ENCODE peak calls at places on chromosomes 1 and 21, in six cellular contexts. T, Y, S, Z, C and K are unnamed samples.

GRCh38 chr1:170530972-170531757 is 801 bp upstream of the GORAB start:
- DNase-seq in T (no peak), Y (no peak), S (no peak), Z (no peak), C (no peak), K (no peak)

GRCh38 chr1:113283914-113284313 is 106.4 kb upstream of the MAGI3 start:
- DNase-seq in T (no peak), Y (no peak), S (no peak), Z (no peak), C (no peak), K (no peak)

GRCh38 chr1:22557341-22557950 is 5.8 kb upstream of the EPHA8 start:
- DNase-seq in T (no peak), Y (no peak), S (no peak), Z (no peak), C (no peak), K (no peak)

GRCh38 chr1:167722152-167722869 is 529 bp downstream of the MPZL1 start:
- DNase-seq in T (no peak), Y (peak; percentile 5), S (no peak), Z (no peak), C (no peak), K (no peak)

GRCh38 chr1:43241352-43241953 is 28.3 kb upstream of the TMEM125 start:
- DNase-seq in T (no peak), Y (no peak), S (no peak), Z (no peak), C (no peak), K (no peak)

GRCh38 chr1:198936371-198937083 is 297.7 kb downstream of the PTPRC start:
- DNase-seq in T (no peak), Y (no peak), S (no peak), Z (no peak), C (no peak), K (no peak)

GRCh38 chr21:34306246-34306645 is 57.6 kb upstream of the KCNE2 start:
- DNase-seq in T (no peak), Y (no peak), S (no peak), Z (no peak), C (no peak), K (no peak)

GRCh38 chr21:30146558-30147282 is 19.9 kb downstream of the CLDN17 start:
- DNase-seq in T (no peak), Y (no peak), S (no peak), Z (no peak), C (no peak), K (no peak)

GRCh38 chr21:35400233-35400939 is 351.3 kb upstream of the RUNX1 start:
- DNase-seq in T (no peak), Y (no peak), S (peak; percentile 29), Z (peak; percentile 8), C (no peak), K (no peak)

GRCh38 chr1:223479718-223480425 is 86.7 kb downstream of the CCDC185 start:
- DNase-seq in T (no peak), Y (no peak), S (no peak), Z (no peak), C (no peak), K (no peak)

GRCh38 chr1:205981257-205981656 is 21.9 kb downstream of the RAB7B start:
- DNase-seq in T (no peak), Y (no peak), S (no peak), Z (no peak), C (no peak), K (no peak)

GRCh38 chr1:236893626-236894545 is 98.8 kb downstream of the MTR start:
- DNase-seq in T (no peak), Y (no peak), S (no peak), Z (no peak), C (no peak), K (no peak)

GRCh38 chr21:42538479-42539275 is 25.0 kb downstream of the SLC37A1 start:
- DNase-seq in T (no peak), Y (no peak), S (no peak), Z (no peak), C (no peak), K (no peak)

GRCh38 chr1:84936116-84936810 is 43.3 kb upstream of the LPAR3 start:
- DNase-seq in T (no peak), Y (no peak), S (no peak), Z (peak; percentile 7), C (no peak), K (no peak)

GRCh38 chr1:232667094-232667780 is 37.3 kb upstream of the SIPA1L2 start:
- DNase-seq in T (no peak), Y (no peak), S (no peak), Z (no peak), C (no peak), K (no peak)

GRCh38 chr1:67459068-67459467 is 28.9 kb upstream of the SERBP1 start:
- DNase-seq in T (no peak), Y (no peak), S (no peak), Z (no peak), C (no peak), K (no peak)

GRCh38 chr1:8807004-8807403 is 10.4 kb downstream of the RERE start:
- DNase-seq in T (no peak), Y (no peak), S (no peak), Z (no peak), C (no peak), K (no peak)